ENCODE peak calls at places on chromosomes 12 and 14, in four cellular contexts. I, W, D and B are unnamed samples.

GRCh38 chr14:99586054-99586760 is 17.8 kb downstream of the CCDC85C start:
- DNase-seq in D (no peak), I (no peak), W (no peak), B (no peak)

GRCh38 chr14:64464695-64465094 is 604 bp upstream of the AKAP5 start:
- DNase-seq in I (no peak), W (no peak), D (no peak), B (no peak)

GRCh38 chr12:44247588-44247987 is 411.7 kb downstream of the TMEM117 start:
- DNase-seq in I (no peak), W (no peak), D (no peak), B (no peak)

GRCh38 chr12:122858591-122859302 is 23.5 kb downstream of the HIP1R start:
- DNase-seq in I (no peak), D (no peak), W (no peak), B (no peak)

GRCh38 chr14:38243696-38244250 is 12.1 kb downstream of the CLEC14A start:
- DNase-seq in I (no peak), D (no peak), W (no peak), B (no peak)

GRCh38 chr14:43789458-43789857 is 717.6 kb downstream of the FSCB start:
- DNase-seq in I (no peak), D (no peak), W (no peak), B (no peak)

GRCh38 chr12:1662761-1663439 is 28.0 kb upstream of the ADIPOR2 start:
- DNase-seq in W (no peak), D (peak), I (no peak), B (no peak)

GRCh38 chr14:97442363-97442762 is 645.2 kb downstream of the VRK1 start:
- DNase-seq in I (no peak), D (no peak), W (no peak), B (no peak)

GRCh38 chr12:100955139-100955538 is 160.6 kb downstream of the ANO4 start:
- DNase-seq in D (no peak), I (no peak), W (peak), B (no peak)

GRCh38 chr12:15527201-15527782 is 205.0 kb downstream of the PTPRO start:
- DNase-seq in D (no peak), W (no peak), I (no peak), B (no peak)

GRCh38 chr12:50686976-50687375 is 76.9 kb upstream of the ATF1 start:
- DNase-seq in I (no peak), W (no peak), D (no peak), B (no peak)

GRCh38 chr14:36719823-36720222 is 58.2 kb downstream of the PAX9 start:
- DNase-seq in W (no peak), I (no peak), D (no peak), B (no peak)

GRCh38 chr14:33457021-33457420 is 493.9 kb downstream of the EGLN3 start:
- DNase-seq in W (no peak), I (no peak), D (no peak), B (no peak)

GRCh38 chr12:117774986-117775775 is 193.6 kb downstream of the KSR2 start:
- DNase-seq in D (no peak), W (no peak), I (no peak), B (no peak)

GRCh38 chr14:33165144-33165925 is 226.7 kb downstream of the NPAS3 start:
- DNase-seq in D (no peak), W (no peak), I (no peak), B (no peak)

GRCh38 chr14:35332517-35333346 is 40.5 kb downstream of the PSMA6 start:
- DNase-seq in D (no peak), I (no peak), W (no peak), B (no peak)

GRCh38 chr14:32366256-32366655 is 37.2 kb downstream of the AKAP6 start:
- DNase-seq in I (no peak), W (no peak), D (no peak), B (no peak)

GRCh38 chr14:99356031-99356430 is 84.0 kb upstream of the BCL11B start:
- DNase-seq in D (no peak), W (no peak), I (no peak), B (no peak)

GRCh38 chr12:81245918-81246611 is 168.2 kb downstream of the ACSS3 start:
- DNase-seq in I (no peak), W (no peak), D (no peak), B (no peak)

GRCh38 chr14:51521764-51522163 is 129.9 kb upstream of the FRMD6 start:
- DNase-seq in W (no peak), D (no peak), I (no peak), B (no peak)

GRCh38 chr12:29783773-29784666 is at the start of gene TMTC1:
- DNase-seq in W (no peak), D (peak), I (no peak), B (no peak)

GRCh38 chr12:94078138-94078723 is 70.1 kb upstream of the PLXNC1 start:
- DNase-seq in I (no peak), W (no peak), D (no peak), B (no peak)

GRCh38 chr14:100591453-100592371 is 4.5 kb upstream of the BEGAIN start:
- DNase-seq in I (no peak), D (no peak), W (no peak), B (peak)

GRCh38 chr14:74852922-74853530 is 22.9 kb downstream of the PROX2 start:
- DNase-seq in I (no peak), D (no peak), W (no peak), B (no peak)

GRCh38 chr12:124786065-124786964 is 77.3 kb downstream of the SCARB1 start:
- DNase-seq in D (peak), I (no peak), W (peak), B (no peak)

GRCh38 chr12:26062006-26062405 is 62.8 kb downstream of the BHLHE41 start:
- DNase-seq in W (no peak), D (no peak), I (no peak), B (no peak)

GRCh38 chr12:26056335-26056734 is 68.5 kb downstream of the BHLHE41 start:
- DNase-seq in W (no peak), I (no peak), D (no peak), B (no peak)

GRCh38 chr12:26055087-26055486 is 69.8 kb downstream of the BHLHE41 start:
- DNase-seq in I (no peak), D (no peak), W (no peak), B (no peak)

GRCh38 chr12:26058818-26059217 is 66.0 kb downstream of the BHLHE41 start:
- DNase-seq in I (no peak), W (no peak), D (no peak), B (no peak)

DNA sequence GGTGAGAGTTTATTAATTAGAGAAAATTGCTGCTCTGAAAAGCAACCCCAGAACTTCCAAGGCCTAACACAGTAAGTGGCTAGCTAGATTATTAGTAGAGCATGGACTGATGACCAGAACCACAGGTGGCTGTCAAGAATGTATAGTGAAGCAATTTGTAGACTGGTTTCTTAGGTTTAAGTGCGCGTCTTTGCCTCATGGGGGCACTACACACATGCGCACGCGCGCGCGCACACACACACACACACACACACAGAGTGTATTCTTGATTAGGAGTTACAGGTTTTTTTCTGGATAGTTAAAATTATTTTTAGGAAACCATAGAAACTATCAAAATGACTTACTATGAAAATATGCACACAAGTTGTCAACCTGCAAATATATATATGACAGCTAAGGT is 66.5 kb downstream of the BHLHE41 start:
- DNase-seq in W (no peak), I (no peak), D (no peak), B (no peak)
- TF ChIP-seq CTCF in W (no peak), I (no peak), D (peak), B (no peak)

GRCh38 chr14:92385561-92385960 is 62.6 kb downstream of the SLC24A4 start:
- DNase-seq in W (no peak), D (no peak), I (no peak), B (no peak)

GRCh38 chr14:92384461-92385133 is 61.6 kb downstream of the SLC24A4 start:
- DNase-seq in I (no peak), D (no peak), W (no peak), B (no peak)

GRCh38 chr14:92380131-92380530 is 57.2 kb downstream of the SLC24A4 start:
- DNase-seq in D (no peak), W (no peak), I (no peak), B (no peak)

GRCh38 chr14:92380582-92380981 is 57.6 kb downstream of the SLC24A4 start:
- DNase-seq in D (no peak), W (no peak), I (no peak), B (no peak)

DNA sequence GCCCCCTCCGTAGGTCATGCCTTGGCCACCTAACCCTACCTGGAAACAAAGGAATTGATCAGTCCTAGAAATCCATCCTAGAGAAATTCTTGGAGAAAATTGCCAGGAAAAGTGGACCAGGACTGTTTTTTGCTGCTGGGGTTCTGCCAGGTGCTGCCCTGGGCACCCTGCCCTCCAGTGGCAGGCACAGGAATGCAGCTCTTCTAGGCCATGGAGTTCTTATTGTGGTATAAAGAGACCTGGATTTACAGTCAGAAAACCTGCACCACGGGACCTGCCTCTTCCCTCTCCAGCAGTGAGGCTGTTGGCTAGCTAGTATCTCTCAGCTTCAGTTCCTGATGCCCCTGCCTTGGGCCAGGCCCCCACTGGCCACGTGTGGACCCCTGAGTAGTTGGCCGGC is 59.7 kb downstream of the SLC24A4 start:
- DNase-seq in I (no peak), D (no peak), W (no peak), B (no peak)
- TF ChIP-seq CTCF in I (no peak), D (peak), W (peak), B (no peak)

DNA sequence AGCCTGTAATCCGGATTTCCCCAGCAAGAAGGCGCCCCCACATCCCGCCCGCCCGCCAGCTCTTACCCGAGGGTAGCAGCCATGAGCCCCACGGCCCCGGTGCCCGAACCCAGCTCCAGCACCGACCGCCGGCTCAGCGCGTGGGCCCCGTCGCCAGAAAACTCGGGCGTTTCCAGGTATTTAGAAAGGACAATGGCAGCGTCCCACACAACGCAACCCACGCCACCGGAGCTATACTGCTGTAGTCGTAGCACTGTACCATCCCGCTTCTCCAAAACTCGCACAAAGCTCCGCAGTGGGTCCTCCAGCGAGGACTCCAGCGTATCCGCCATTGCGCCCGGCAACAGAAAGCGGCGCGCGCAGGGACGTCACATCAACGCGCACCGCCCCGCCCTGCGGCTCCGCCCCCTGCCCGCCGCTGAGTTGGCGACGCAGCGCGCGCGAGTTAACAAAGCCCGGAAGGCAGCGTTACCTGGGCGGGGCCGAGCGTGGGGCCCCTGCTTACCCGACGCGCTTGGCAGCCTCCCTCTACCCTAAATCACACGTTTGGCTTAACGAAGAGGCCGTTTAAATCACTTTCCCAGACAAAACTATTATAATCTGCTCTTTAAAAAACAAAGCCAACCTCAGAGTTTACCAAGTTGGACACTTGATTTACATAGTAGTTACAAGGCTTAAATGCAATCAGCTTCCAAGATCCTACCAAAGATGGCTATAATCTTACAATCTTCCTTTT is at the start of gene VCPKMT:
- DNase-seq in W (peak), I (peak), D (peak), B (peak)
- TF ChIP-seq CTCF in W (no peak), I (no peak), D (no peak), B (no peak)

DNA sequence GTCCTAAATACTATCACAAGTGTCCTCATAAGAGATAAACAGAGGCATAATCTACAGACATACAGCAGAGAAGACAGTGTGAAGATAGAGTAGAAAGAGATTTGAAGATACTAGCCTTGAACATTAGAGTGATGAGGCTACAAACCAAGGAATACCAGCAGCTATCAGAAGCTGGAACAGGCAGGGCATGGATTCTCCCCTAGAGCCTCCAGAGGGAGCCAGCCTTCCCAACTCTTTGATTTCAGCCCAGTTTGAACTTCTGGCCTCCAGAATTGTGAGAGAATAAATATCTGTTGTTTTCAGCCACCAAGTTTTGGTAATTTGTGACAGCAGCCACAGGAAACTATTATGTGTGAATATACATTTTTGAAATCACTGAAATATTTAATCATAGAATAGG is 47.2 kb downstream of the CCDC91 start:
- DNase-seq in D (no peak), W (no peak), I (no peak), B (no peak)
- TF ChIP-seq CTCF in D (peak), W (no peak), I (no peak), B (no peak)

DNA sequence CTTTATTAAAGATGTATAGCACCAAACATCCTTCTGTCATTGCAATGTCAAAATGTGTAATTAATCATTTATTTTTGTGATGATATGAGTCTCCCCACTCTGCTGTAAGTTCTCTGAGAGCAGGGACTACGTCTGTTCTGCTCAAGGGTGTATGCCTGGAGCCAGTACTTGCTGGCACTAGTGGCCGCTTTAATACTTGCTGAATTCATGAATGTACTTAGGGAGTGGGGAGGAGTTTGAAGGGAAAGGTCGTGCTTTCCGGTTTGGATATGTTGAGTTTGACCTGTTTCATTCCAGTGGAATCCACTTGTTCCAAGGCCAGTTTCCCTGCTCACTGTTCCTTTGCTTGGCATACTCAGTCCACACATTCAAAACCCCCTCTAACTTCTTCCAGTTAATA is 1.9 kb upstream of the DCAF5 start:
- DNase-seq in I (no peak), D (no peak), W (peak), B (no peak)
- TF ChIP-seq CTCF in I (no peak), D (no peak), W (no peak), B (no peak)

GRCh38 chr14:106141242-106142220 is 615.1 kb downstream of the TMEM121 start:
- DNase-seq in W (no peak), D (no peak), I (no peak), B (no peak)
- TF ChIP-seq CTCF in W (no peak), D (no peak), I (no peak), B (no peak)

DNA sequence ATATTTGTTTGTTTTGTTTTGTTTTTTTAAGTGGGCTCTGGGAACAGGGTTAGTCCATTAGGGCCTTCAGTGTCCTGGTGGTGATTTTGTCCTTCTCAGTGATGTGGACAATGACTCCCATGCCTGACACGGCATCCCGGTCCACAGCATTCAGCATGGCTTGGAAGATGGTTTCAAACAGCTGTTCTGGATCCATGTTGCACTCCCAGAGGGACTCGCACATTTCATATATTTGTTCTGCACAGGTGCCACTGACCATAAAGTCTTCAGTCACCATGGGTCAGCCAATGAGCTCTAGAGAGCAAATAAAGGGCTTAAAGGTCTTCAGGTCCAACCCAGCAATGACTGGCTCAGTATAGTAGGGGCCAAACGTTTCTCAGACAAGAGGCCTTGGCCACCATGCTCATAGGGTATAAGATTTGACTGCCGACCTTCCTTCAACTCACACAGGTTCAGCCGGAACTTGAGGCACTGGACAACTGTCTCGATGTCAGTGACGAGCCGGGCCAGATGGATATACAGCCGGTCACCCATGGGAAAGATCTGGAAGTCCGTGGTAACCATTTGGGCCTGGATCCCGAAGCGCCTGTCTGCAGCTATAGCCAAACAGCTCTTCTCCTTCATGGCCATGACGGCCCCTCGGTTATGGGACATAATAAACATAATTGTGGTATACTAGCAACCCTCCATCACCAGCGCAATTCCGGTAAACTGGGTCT is 18.0 kb downstream of the OR10P1 start:
- DNase-seq in D (no peak), W (no peak), I (no peak), B (no peak)
- TF ChIP-seq CTCF in D (no peak), W (no peak), I (no peak), B (no peak)